ENCODE peak calls at places on chromosomes 4 and X, in eight cellular contexts. J is kidney tubule cell; B is lung microvascular endothelial cell; P is omental fat pad; C is Caki2; U is astrocyte of the spinal cord; Y is stimulated activated naive CD4-positive, alpha-beta T cell; D is M059J. Q is an unnamed sample.
A peak's percentile ranks its signal among the peaks of the same experiment; 100 is the strongest.

GRCh38 chr4:8185280-8185679 is 13.8 kb upstream of the SH3TC1 start:
- DNase-seq in J (no peak), B (peak; percentile 48), P (no peak), C (no peak), U (peak; percentile 93), Y (no peak), D (peak; percentile 66), Q (peak; percentile 88)

GRCh38 chr4:173332963-173333657 is 1.0 kb downstream of the HMGB2 start:
- DNase-seq in J (peak; percentile 55), B (no peak), P (no peak), C (peak; percentile 16), U (no peak), Y (no peak), D (peak; percentile 31), Q (peak; percentile 8)

GRCh38 chr4:610411-611261 is 14.7 kb upstream of the PDE6B start:
- DNase-seq in J (peak; percentile 83), B (peak; percentile 13), P (no peak), C (peak; percentile 75), U (peak; percentile 4), Y (no peak), D (peak; percentile 91), Q (peak; percentile 48)

GRCh38 chrX:125101971-125102750 is 217.5 kb upstream of the TEX13C start:
- DNase-seq in J (no peak), B (no peak), P (no peak), C (no peak), U (no peak), Y (peak; percentile 0), D (no peak), Q (no peak)

GRCh38 chrX:53631156-53631555 is 55.4 kb downstream of the HUWE1 start:
- DNase-seq in J (peak; percentile 4), B (no peak), P (no peak), C (no peak), U (peak; percentile 2), Y (no peak), D (no peak), Q (peak; percentile 74)

GRCh38 chr4:181147421-181147951 is 1095.7 kb upstream of the TENM3 start:
- DNase-seq in J (no peak), B (no peak), P (no peak), C (no peak), U (no peak), Y (no peak), D (no peak), Q (no peak)

GRCh38 chrX:13685126-13685763 is 3.7 kb upstream of the RAB9A start:
- DNase-seq in J (peak; percentile 73), B (no peak), P (no peak), C (peak; percentile 56), U (no peak), Y (no peak), D (peak; percentile 62), Q (peak; percentile 43)

GRCh38 chr4:8105303-8106100 is 53.1 kb downstream of the ABLIM2 start:
- DNase-seq in J (no peak), B (no peak), P (no peak), C (no peak), U (no peak), Y (no peak), D (no peak), Q (no peak)

GRCh38 chrX:128891554-128891953 is 631.7 kb downstream of the SMARCA1 start:
- DNase-seq in J (no peak), B (no peak), P (no peak), C (no peak), U (no peak), Y (no peak), D (no peak), Q (no peak)

GRCh38 chrX:85024044-85024443 is 20.4 kb downstream of the APOOL start:
- DNase-seq in J (peak; percentile 69), B (no peak), P (no peak), C (peak; percentile 2), U (peak; percentile 16), Y (no peak), D (no peak), Q (peak; percentile 77)

GRCh38 chr4:174154455-174154854 is 129.0 kb downstream of the FBXO8 start:
- DNase-seq in J (peak; percentile 35), B (peak; percentile 70), P (no peak), C (peak; percentile 51), U (peak; percentile 74), Y (no peak), D (peak; percentile 63), Q (peak; percentile 47)

GRCh38 chrX:130174051-130174704 is 2.4 kb downstream of the RAB33A start:
- DNase-seq in J (peak; percentile 31), B (peak; percentile 50), P (no peak), C (no peak), U (peak; percentile 44), Y (no peak), D (peak; percentile 92), Q (peak; percentile 71)

GRCh38 chrX:50903387-50904027 is 7.0 kb upstream of the BMP15 start:
- DNase-seq in J (peak; percentile 62), B (peak; percentile 56), P (no peak), C (peak; percentile 32), U (peak; percentile 45), Y (no peak), D (peak; percentile 57), Q (peak; percentile 30)

GRCh38 chrX:15903186-15903681 is 48.6 kb upstream of the AP1S2 start:
- DNase-seq in J (peak; percentile 41), B (no peak), P (no peak), C (no peak), U (no peak), Y (no peak), D (peak; percentile 11), Q (no peak)

GRCh38 chr4:153212755-153213154 is 8.5 kb downstream of the TRIM2 start:
- DNase-seq in J (no peak), B (no peak), P (no peak), C (no peak), U (no peak), Y (no peak), D (no peak), Q (no peak)

GRCh38 chr4:24763631-24764302 is 31.6 kb upstream of the SOD3 start:
- DNase-seq in J (peak; percentile 95), B (peak; percentile 3), P (no peak), C (peak; percentile 69), U (no peak), Y (no peak), D (peak; percentile 86), Q (peak; percentile 42)

GRCh38 chrX:48465336-48465933 is 4.6 kb downstream of the SLC38A5 start:
- DNase-seq in J (peak; percentile 77), B (peak; percentile 68), P (no peak), C (no peak), U (peak; percentile 83), Y (no peak), D (peak; percentile 85), Q (peak; percentile 91)

Q was measured in fibroblast of lung.